ENCODE peak calls at places on chromosome 19, in five cellular contexts. N is immature natural killer cell, X is ecto neural progenitor cell, G is T-helper 9 cell, P is IMR-90. S is an unnamed sample.
A peak's percentile ranks its signal among the peaks of the same experiment; 100 is the strongest.

GRCh38 chr19:27891411-27891810 is 1321.5 kb downstream of the UQCRFS1 start:
- DNase-seq in N (no peak), X (no peak), G (no peak), P (no peak), S (no peak)

GRCh38 chr19:8695911-8696310 is 2.7 kb downstream of the ACTL9 start:
- DNase-seq in N (no peak), X (no peak), G (no peak), P (no peak), S (no peak)

GRCh38 chr19:51136333-51136732 is 5.8 kb upstream of the SIGLEC7 start:
- DNase-seq in N (no peak), X (no peak), G (no peak), P (no peak), S (no peak)

GRCh38 chr19:9308091-9308490 is 1.5 kb downstream of the ZNF699 start:
- DNase-seq in N (no peak), X (no peak), G (no peak), P (no peak), S (no peak)

GRCh38 chr19:49421039-49421877 is 2.0 kb downstream of the PTH2 start:
- DNase-seq in N (no peak), X (peak; percentile 95), G (no peak), P (peak; percentile 17), S (peak; percentile 93)

GRCh38 chr19:23273022-23273593 is 22.9 kb upstream of the ZNF724 start:
- DNase-seq in N (no peak), X (no peak), G (no peak), P (no peak), S (no peak)

GRCh38 chr19:37565370-37565669 is 29.3 kb downstream of the ZNF571 start:
- DNase-seq in N (no peak), X (no peak), G (no peak), P (no peak), S (no peak)

GRCh38 chr19:14048439-14049153 is 13.3 kb downstream of the PALM3 start:
- DNase-seq in N (peak; percentile 73), X (peak; percentile 68), G (peak; percentile 76), P (no peak), S (peak; percentile 66)

GRCh38 chr19:56132316-56132822 is 8.7 kb upstream of the ZNF444 start:
- DNase-seq in N (no peak), X (no peak), G (no peak), P (peak; percentile 66), S (no peak)

GRCh38 chr19:13794388-13794751 is 873 bp upstream of the ZSWIM4 start:
- DNase-seq in N (no peak), X (no peak), G (no peak), P (peak; percentile 96), S (no peak)